ENCODE peak calls at places on chromosome 15, in six cellular contexts. M, I, L, A, C and U are unnamed samples.

GRCh38 chr15:32706704-32707103 is 11.1 kb upstream of the GREM1 start:
- DNase-seq in M (no peak), I (no peak), A (no peak), L (no peak), C (peak; percentile 38), U (no peak)

GRCh38 chr15:41971893-41972340 is 440 bp downstream of the EHD4 start:
- DNase-seq in A (peak; percentile 62), M (peak; percentile 26), I (no peak), L (no peak), C (no peak), U (peak; percentile 56)

GRCh38 chr15:98501632-98502031 is 146.7 kb upstream of the IGF1R start:
- DNase-seq in C (no peak), L (no peak), I (no peak), A (no peak), M (no peak), U (no peak)

GRCh38 chr15:59372352-59373211 is at the start of gene MYO1E:
- DNase-seq in L (peak; percentile 97), M (peak; percentile 98), A (peak; percentile 95), C (peak; percentile 98), I (peak; percentile 72), U (peak; percentile 98)

GRCh38 chr15:33565099-33565498 is 254.3 kb downstream of the RYR3 start:
- DNase-seq in L (peak; percentile 44), M (peak; percentile 10), C (peak; percentile 88), A (no peak), I (no peak), U (peak; percentile 73)

GRCh38 chr15:42576040-42576594 is 711 bp downstream of the STARD9 start:
- DNase-seq in L (no peak), M (no peak), A (no peak), C (no peak), I (no peak), U (no peak)

GRCh38 chr15:88802991-88803240 is 320 bp upstream of the ACAN start:
- DNase-seq in C (no peak), L (no peak), A (no peak), I (no peak), M (no peak), U (peak; percentile 41)

GRCh38 chr15:96978937-96979473 is 648.5 kb downstream of the NR2F2 start:
- DNase-seq in C (no peak), I (no peak), L (no peak), M (no peak), A (no peak), U (no peak)

GRCh38 chr15:65171428-65171827 is 13.7 kb downstream of the CLPX start:
- DNase-seq in A (no peak), M (no peak), C (no peak), L (peak; percentile 14), I (no peak), U (no peak)

GRCh38 chr15:83203543-83203942 is 4.1 kb downstream of the HDGFL3 start:
- DNase-seq in M (no peak), L (no peak), I (no peak), C (no peak), A (no peak), U (no peak)

GRCh38 chr15:90420488-90420850 is 32.4 kb downstream of the IQGAP1 start:
- DNase-seq in A (no peak), M (no peak), I (no peak), L (no peak), C (no peak), U (no peak)
- H3K4me3 ChIP-seq in A (no peak overlapping the region), M (no peak overlapping the region), I (no peak overlapping the region), L (no peak overlapping the region), C (no peak overlapping the region), U (peak overlapping the region; percentile 65)

DNA sequence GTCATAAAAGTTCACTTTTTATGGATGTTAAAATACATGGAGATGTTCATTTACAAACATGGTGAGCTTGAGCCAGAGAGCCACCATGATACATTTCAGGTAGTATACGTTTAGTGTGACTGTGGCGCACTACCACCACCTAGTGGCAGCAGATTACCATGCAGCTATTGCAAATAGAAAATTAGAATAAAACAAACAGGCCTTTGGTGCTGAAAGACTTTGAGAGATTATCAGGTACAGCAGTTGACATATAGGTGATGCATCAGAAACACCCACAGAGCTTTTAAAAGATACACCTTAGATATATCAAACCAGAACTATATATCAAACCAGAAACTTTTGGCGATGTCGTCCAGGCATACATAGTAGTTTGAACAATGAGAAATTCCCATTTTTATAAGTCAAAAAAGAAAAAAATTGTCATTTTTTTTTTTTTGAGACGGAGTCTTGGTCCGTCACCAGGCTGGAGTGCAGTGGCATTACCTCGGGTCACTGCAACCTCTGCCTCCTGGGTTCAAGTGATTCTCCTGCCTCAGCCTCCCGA is 42.0 kb upstream of the ICE2 start:
- DNase-seq in I (no peak), L (peak; percentile 77), M (peak; percentile 78), A (peak; percentile 78), C (peak; percentile 76), U (peak; percentile 81)
- H3K4me1 ChIP-seq in I (peaks cover 16% of the 10 kb centered on the region), L (peaks cover 10% of the 10 kb centered on the region), M (peaks cover 18% of the 10 kb centered on the region), A (no peaks in the 10 kb centered on the region), C (no peaks in the 10 kb centered on the region), U (peaks cover 24% of the 10 kb centered on the region)

GRCh38 chr15:74784854-74785715 is 3.2 kb downstream of the CSK start:
- DNase-seq in C (no peak), A (no peak), I (no peak), M (no peak), L (no peak), U (no peak)
- H3K9ac ChIP-seq in C (no peak overlapping the region), A (peak overlapping the region; percentile 69), I (peak overlapping the region; percentile 82), M (no peak overlapping the region), L (no peak overlapping the region), U (no peak overlapping the region)

DNA sequence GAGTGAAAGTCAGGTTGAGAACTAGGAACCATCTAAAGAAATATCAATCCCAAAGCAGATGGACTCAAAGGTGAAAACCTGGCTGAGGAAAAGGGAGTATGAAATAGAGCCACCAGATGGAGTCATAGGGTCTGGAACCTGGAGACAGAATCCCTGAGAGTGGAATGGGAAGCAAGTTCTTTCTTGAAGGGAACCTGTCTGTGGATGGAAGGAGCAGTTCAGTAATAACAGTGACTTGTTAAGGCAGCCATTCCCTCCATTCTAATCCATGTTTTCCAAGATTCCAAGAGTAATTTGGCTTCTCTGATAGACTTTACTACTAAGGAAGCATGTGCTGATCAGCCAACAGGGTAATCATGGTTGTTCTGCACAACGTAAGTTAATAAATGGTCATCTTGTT is 22.5 kb upstream of the AQP9 start:
- DNase-seq in M (peak; percentile 37), A (no peak), C (peak; percentile 22), I (no peak), L (no peak), U (peak; percentile 52)
- H3K4me3 ChIP-seq in M (no peak overlapping the region), A (no peak overlapping the region), C (no peak overlapping the region), I (no peak overlapping the region), L (no peak overlapping the region), U (no peak overlapping the region)

GRCh38 chr15:60408438-60409105 is 10.8 kb upstream of the ANXA2 start:
- DNase-seq in L (peak; percentile 88), C (peak; percentile 84), M (peak; percentile 78), A (no peak), I (no peak), U (peak; percentile 82)
- H3K4me1 ChIP-seq in L (peaks cover 13% of the 10 kb centered on the region), C (peaks cover 22% of the 10 kb centered on the region), M (peaks cover 27% of the 10 kb centered on the region), A (no peaks in the 10 kb centered on the region), I (no peaks in the 10 kb centered on the region), U (peaks cover 45% of the 10 kb centered on the region)